ENCODE peak calls at places on chromosomes 2 and 18, in seven cellular contexts. U, S, I, V, C, E and R are unnamed samples.

GRCh38 chr2:99648115-99648850 is 158.5 kb upstream of the REV1 start:
- DNase-seq in U (no peak), S (no peak), I (no peak), V (no peak), C (no peak), E (no peak), R (peak; percentile 35)

GRCh38 chr2:28445448-28446258 is 50.2 kb upstream of the PLB1 start:
- DNase-seq in U (no peak), S (no peak), I (peak; percentile 77), V (no peak), C (peak; percentile 32), E (no peak), R (no peak)

GRCh38 chr2:199485732-199486335 is 28.1 kb upstream of the SATB2 start:
- DNase-seq in U (peak; percentile 69), S (no peak), I (peak; percentile 57), V (no peak), C (no peak), E (peak; percentile 64), R (peak; percentile 76)

GRCh38 chr2:233972941-233973575 is 55.9 kb downstream of the TRPM8 start:
- DNase-seq in U (no peak), S (no peak), I (no peak), V (no peak), C (no peak), E (no peak), R (peak; percentile 31)

GRCh38 chr2:176999331-176999730 is 213.3 kb upstream of the HNRNPA3 start:
- DNase-seq in U (peak; percentile 26), S (no peak), I (no peak), V (peak; percentile 37), C (no peak), E (no peak), R (no peak)

GRCh38 chr18:26717123-26717522 is 148.4 kb downstream of the AQP4 start:
- DNase-seq in U (no peak), S (no peak), I (no peak), V (no peak), C (no peak), E (no peak), R (no peak)

GRCh38 chr2:100744589-100744988 is 75.3 kb upstream of the NPAS2 start:
- DNase-seq in U (no peak), S (no peak), I (no peak), V (no peak), C (no peak), E (peak; percentile 47), R (peak; percentile 7)

GRCh38 chr2:65722028-65722427 is 289.6 kb upstream of the SPRED2 start:
- DNase-seq in U (peak; percentile 36), S (peak; percentile 10), I (no peak), V (no peak), C (peak; percentile 61), E (no peak), R (peak; percentile 48)

DNA sequence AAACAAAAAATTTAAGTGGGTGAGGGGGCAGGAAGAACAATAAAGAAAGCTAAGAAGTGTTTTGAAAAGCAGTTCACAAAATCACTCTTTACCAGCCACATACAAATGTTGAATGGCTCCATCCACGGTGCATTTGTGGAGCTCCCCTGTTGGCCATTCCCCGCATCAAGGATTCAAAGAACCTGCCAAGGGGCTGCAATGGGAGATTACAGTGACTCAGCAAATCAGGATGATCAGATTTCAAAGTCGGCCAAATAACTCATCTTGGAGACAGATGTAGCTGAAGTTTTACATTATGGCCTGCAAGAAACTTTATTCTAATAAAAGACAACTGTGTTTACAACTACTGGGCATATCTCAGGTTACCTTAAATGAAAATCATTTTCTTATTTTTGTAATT is 26.9 kb downstream of the COL4A3 start:
- DNase-seq in U (no peak), S (peak; percentile 21), I (peak; percentile 33), V (no peak), C (no peak), E (peak; percentile 14), R (no peak)
- TF ChIP-seq JUND in U (no peak), S (no peak), I (peak; percentile 41), V (no peak), C (peak; percentile 10), E (no peak), R (no peak)

GRCh38 chr2:168495524-168495923 is 39.5 kb downstream of the CERS6 start:
- DNase-seq in U (no peak), S (no peak), I (no peak), V (peak; percentile 86), C (no peak), E (no peak), R (no peak)

GRCh38 chr2:168490916-168491605 is 35.0 kb downstream of the CERS6 start:
- DNase-seq in U (peak; percentile 25), S (no peak), I (no peak), V (no peak), C (no peak), E (no peak), R (no peak)

GRCh38 chr2:168494190-168494711 is 38.2 kb downstream of the CERS6 start:
- DNase-seq in U (peak; percentile 41), S (no peak), I (peak; percentile 13), V (no peak), C (no peak), E (peak; percentile 81), R (no peak)

GRCh38 chr2:168486440-168486839 is 30.4 kb downstream of the CERS6 start:
- DNase-seq in U (no peak), S (no peak), I (no peak), V (no peak), C (no peak), E (no peak), R (no peak)

GRCh38 chr2:168490015-168490874 is 34.2 kb downstream of the CERS6 start:
- DNase-seq in U (peak; percentile 67), S (no peak), I (no peak), V (peak; percentile 92), C (no peak), E (peak; percentile 70), R (no peak)
- TF ChIP-seq JUND in U (peak; percentile 38), S (no peak), I (no peak), V (peak; percentile 18), C (no peak), E (no peak), R (no peak)

DNA sequence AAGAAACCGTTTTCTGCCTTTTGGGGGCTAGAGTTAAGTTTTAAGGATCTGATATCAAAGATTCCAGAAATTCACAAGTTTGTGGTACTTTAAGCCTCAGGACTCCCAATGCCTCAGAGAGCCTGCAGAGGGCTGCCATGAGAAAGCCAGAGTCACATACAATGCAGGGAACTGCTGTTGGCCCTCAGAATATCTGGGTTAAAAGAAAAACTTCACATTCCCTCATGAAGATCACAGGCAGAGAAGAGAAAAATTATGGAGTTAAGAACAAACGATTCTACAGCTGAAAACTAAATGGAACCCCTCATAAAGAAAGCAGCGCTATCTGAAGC is 39.5 kb downstream of the HDAC4 start:
- DNase-seq in U (no peak), S (no peak), I (no peak), V (no peak), C (no peak), E (no peak), R (no peak)
- TF ChIP-seq JUND in U (no peak), S (no peak), I (no peak), V (no peak), C (no peak), E (no peak), R (no peak)

GRCh38 chr2:58896600-58896999 is 655.5 kb upstream of the FANCL start:
- DNase-seq in U (no peak), S (no peak), I (no peak), V (no peak), C (no peak), E (no peak), R (no peak)
- TF ChIP-seq JUND in U (no peak), S (no peak), I (no peak), V (no peak), C (no peak), E (no peak), R (no peak)

GRCh38 chr2:127377262-127377661 is 10.5 kb downstream of the MAP3K2 start:
- DNase-seq in U (no peak), S (no peak), I (no peak), V (no peak), C (no peak), E (no peak), R (no peak)
- TF ChIP-seq JUND in U (no peak), S (no peak), I (no peak), V (no peak), C (no peak), E (no peak), R (no peak)

DNA sequence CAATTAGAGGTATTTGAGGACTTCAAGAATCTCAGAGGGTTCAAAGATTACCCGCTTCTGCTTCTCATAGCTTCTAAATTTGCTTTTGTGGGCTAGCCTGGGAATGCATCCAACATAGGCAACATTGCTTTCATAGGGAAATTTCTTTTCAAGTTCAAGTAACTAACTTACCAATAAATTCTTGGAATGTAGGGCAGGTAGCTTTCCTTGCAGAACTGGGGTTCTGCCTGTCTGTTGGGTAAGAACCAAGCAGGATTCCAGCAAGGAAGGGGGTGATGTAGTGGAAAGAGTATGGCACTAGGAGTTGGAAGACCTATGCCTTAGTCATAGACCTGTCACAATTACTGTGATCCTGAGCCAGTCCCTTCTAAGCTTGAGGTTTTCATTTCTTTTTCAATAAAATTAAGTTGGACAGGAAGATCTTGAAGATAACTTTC is 164.1 kb downstream of the FHOD3 start:
- DNase-seq in U (no peak), S (no peak), I (no peak), V (no peak), C (no peak), E (no peak), R (no peak)
- TF ChIP-seq JUND in U (no peak), S (no peak), I (no peak), V (no peak), C (peak; percentile 17), E (no peak), R (no peak)

GRCh38 chr18:33316146-33316587 is 124.4 kb downstream of the CCDC178 start:
- DNase-seq in U (no peak), S (peak; percentile 29), I (no peak), V (no peak), C (no peak), E (no peak), R (no peak)
- TF ChIP-seq JUND in U (no peak), S (no peak), I (no peak), V (no peak), C (no peak), E (no peak), R (no peak)

DNA sequence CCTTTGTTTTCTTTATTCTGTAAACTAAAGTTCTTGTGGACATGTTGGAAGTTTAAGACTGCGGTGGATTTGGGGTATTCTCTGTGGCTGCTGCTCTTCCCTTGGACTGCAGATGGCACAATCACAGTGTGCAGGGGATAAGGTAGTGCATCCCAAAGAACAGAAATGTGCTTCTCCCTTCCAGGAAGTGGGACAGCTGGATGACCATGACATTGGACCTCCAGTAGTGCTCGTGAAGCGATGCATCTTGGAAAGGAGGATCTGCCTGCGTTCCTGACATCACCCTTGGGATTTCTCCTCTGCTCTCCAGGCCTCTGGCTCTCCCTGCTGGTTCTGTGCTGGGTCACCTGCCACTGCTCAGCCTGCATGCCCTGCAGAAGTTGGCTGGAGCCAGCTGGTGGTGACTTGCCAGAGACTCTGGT is 109.9 kb downstream of the SLC4A3 start:
- DNase-seq in U (no peak), S (no peak), I (no peak), V (no peak), C (no peak), E (no peak), R (peak; percentile 24)
- TF ChIP-seq JUND in U (no peak), S (no peak), I (no peak), V (no peak), C (no peak), E (no peak), R (no peak)

DNA sequence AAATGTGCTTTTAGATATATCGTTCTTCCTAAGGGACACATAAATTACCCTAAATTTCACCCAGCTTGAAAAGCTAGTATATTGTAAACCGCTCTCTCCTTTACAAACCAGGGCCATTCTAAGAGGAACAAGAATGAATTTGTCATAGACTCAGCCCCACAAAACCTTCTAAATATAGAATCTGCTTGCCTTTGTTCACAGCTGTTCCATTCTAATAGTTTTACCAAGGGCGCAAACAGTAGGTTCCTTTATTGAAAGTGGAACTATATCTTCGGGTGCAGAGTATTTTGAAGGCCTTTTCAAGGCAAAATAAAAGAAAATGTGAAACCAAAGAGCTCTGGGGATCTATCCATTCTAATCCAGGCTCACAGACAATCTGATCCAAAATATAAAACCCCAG is 316.9 kb downstream of the PAX3 start:
- DNase-seq in U (no peak), S (no peak), I (no peak), V (no peak), C (no peak), E (no peak), R (no peak)
- TF ChIP-seq JUND in U (no peak), S (no peak), I (no peak), V (no peak), C (no peak), E (no peak), R (no peak)